ENCODE peak calls at places on chromosomes 4 and X, in ten cellular contexts. T is brain microvascular endothelial cell; Y is prostate gland; X is activated effector memory CD4-positive, alpha-beta T cell treated with anti-CD3 and anti-CD28 coated beads, Interleukin-2, amount 50 U/mL, for 16 hours; G is NCI-H1105; D is hepatocyte; N is ecto neural progenitor cell; C is Calu3; Q is GM13977; R is activated T-cell treated with anti-CD3 and anti-CD28 coated beads, Interleukin-2, amount 50 U/mL, for 48 hours. Z is an unnamed sample.

GRCh38 chr4:147863808-147864472 is 132.1 kb downstream of the ARHGAP10 start:
- DNase-seq in Q (no peak), X (no peak), D (no peak), T (no peak), Y (no peak), G (no peak), R (no peak), N (no peak), C (no peak), Z (no peak)

GRCh38 chrX:48474581-48474980 is 1.4 kb upstream of the FTSJ1 start:
- DNase-seq in Y (no peak), Q (no peak), D (no peak), N (no peak), G (no peak), T (no peak), C (no peak), R (no peak), X (no peak), Z (no peak)

GRCh38 chr4:56958111-56958517 is 19.3 kb downstream of the NOA1 start:
- DNase-seq in N (no peak), Q (no peak), R (no peak), D (peak; percentile 53), G (peak; percentile 6), T (peak; percentile 97), X (no peak), C (no peak), Y (peak; percentile 72), Z (no peak)

GRCh38 chr4:156968479-156968984 is 3.1 kb downstream of the PDGFC start:
- DNase-seq in R (peak; percentile 35), Y (peak; percentile 55), N (peak; percentile 60), C (peak; percentile 76), D (peak; percentile 83), G (peak; percentile 28), X (no peak), T (peak; percentile 83), Q (peak; percentile 49), Z (peak; percentile 4)

GRCh38 chrX:10900585-10901289 is 210.4 kb upstream of the HCCS start:
- DNase-seq in Q (no peak), X (no peak), C (peak; percentile 13), G (no peak), T (peak; percentile 14), N (no peak), Y (peak; percentile 23), R (no peak), D (peak; percentile 23), Z (no peak)

GRCh38 chrX:43969504-43970501 is 3.4 kb downstream of the NDP start:
- DNase-seq in Q (no peak), X (no peak), N (peak; percentile 61), C (peak; percentile 6), D (no peak), R (no peak), Y (no peak), T (peak; percentile 56), G (no peak), Z (no peak)

GRCh38 chr4:102759835-102760644 is 728 bp downstream of the MANBA start:
- DNase-seq in X (no peak), Y (peak; percentile 15), G (no peak), C (peak; percentile 26), Q (peak; percentile 62), T (peak; percentile 67), D (peak; percentile 57), R (no peak), N (peak; percentile 47), Z (peak; percentile 90)

GRCh38 chr4:83285022-83285387 is 407 bp upstream of the COQ2 start:
- DNase-seq in G (no peak), T (peak; percentile 19), R (no peak), C (peak; percentile 2), N (no peak), X (no peak), Q (peak; percentile 38), Y (no peak), D (peak; percentile 18), Z (peak; percentile 40)

GRCh38 chr4:34733185-34733916 is 1511.0 kb downstream of the ARAP2 start:
- DNase-seq in Q (no peak), D (peak; percentile 56), C (no peak), G (no peak), T (no peak), N (no peak), X (no peak), R (no peak), Y (no peak), Z (no peak)

GRCh38 chr4:8047837-8048678 is 108.4 kb upstream of the AFAP1 start:
- DNase-seq in G (no peak), X (no peak), T (no peak), D (no peak), Q (no peak), C (no peak), R (no peak), N (no peak), Y (no peak), Z (no peak)

GRCh38 chrX:114650351-114650750 is 66.5 kb downstream of the HTR2C start:
- DNase-seq in Q (no peak), D (no peak), X (no peak), N (no peak), G (no peak), C (no peak), Y (no peak), T (no peak), R (no peak), Z (no peak)

GRCh38 chrX:39372126-39372525 is 570.9 kb downstream of the MID1IP1 start:
- DNase-seq in D (no peak), C (no peak), Y (no peak), T (no peak), R (no peak), Q (no peak), G (no peak), X (no peak), N (no peak), Z (no peak)

GRCh38 chr4:86506591-86506990 is 87.5 kb upstream of the PTPN13 start:
- DNase-seq in N (no peak), T (no peak), Y (no peak), X (no peak), R (no peak), D (no peak), G (no peak), C (no peak), Q (no peak), Z (no peak)

GRCh38 chrX:155880586-155881157 is 473 bp upstream of the VAMP7 start:
- DNase-seq in T (no peak), R (no peak), G (no peak), X (no peak), D (peak; percentile 7), Y (no peak), Q (no peak), C (no peak), N (no peak), Z (no peak)

Z was measured in germinal center.